ENCODE peak calls at places on chromosomes 16 and 17, in seven cellular contexts. One of them, this sample, is unnamed.

GRCh38 chr17:55693244-55694216 is 29.1 kb downstream of the TMEM100 start:
- DNase-seq in stomach: peak; percentile 29
- DNase-seq in CD8-positive, alpha-beta T cell: no peak
- DNase-seq in PC-9: no peak
- DNase-seq in cardiac muscle cell: no peak
- DNase-seq in psoas muscle: peak; percentile 37
- DNase-seq in upper lobe of right lung: no peak
- DNase-seq in this sample: no peak

GRCh38 chr16:31327675-31328225 is 27.2 kb upstream of the ITGAX start:
- DNase-seq in stomach: no peak
- DNase-seq in CD8-positive, alpha-beta T cell: no peak
- DNase-seq in PC-9: no peak
- DNase-seq in cardiac muscle cell: no peak
- DNase-seq in psoas muscle: no peak
- DNase-seq in upper lobe of right lung: no peak
- DNase-seq in this sample: no peak

GRCh38 chr16:30092373-30093010 is 768 bp upstream of the TBX6 start:
- DNase-seq in stomach: peak; percentile 70
- DNase-seq in CD8-positive, alpha-beta T cell: peak; percentile 57
- DNase-seq in PC-9: peak; percentile 53
- DNase-seq in cardiac muscle cell: peak; percentile 69
- DNase-seq in psoas muscle: peak; percentile 83
- DNase-seq in upper lobe of right lung: peak; percentile 92
- DNase-seq in this sample: peak; percentile 65

GRCh38 chr17:45438931-45439610 is 6.4 kb upstream of the ARHGAP27 start:
- DNase-seq in stomach: no peak
- DNase-seq in CD8-positive, alpha-beta T cell: no peak
- DNase-seq in PC-9: no peak
- DNase-seq in cardiac muscle cell: no peak
- DNase-seq in psoas muscle: no peak
- DNase-seq in upper lobe of right lung: peak; percentile 62
- DNase-seq in this sample: no peak

GRCh38 chr17:41784207-41784744 is 2.2 kb downstream of the JUP start:
- DNase-seq in stomach: peak; percentile 66
- DNase-seq in CD8-positive, alpha-beta T cell: no peak
- DNase-seq in PC-9: peak; percentile 74
- DNase-seq in cardiac muscle cell: peak; percentile 64
- DNase-seq in psoas muscle: no peak
- DNase-seq in upper lobe of right lung: no peak
- DNase-seq in this sample: no peak

GRCh38 chr17:68909066-68909465 is 46.1 kb downstream of the ABCA8 start:
- DNase-seq in stomach: no peak
- DNase-seq in CD8-positive, alpha-beta T cell: no peak
- DNase-seq in PC-9: peak; percentile 39
- DNase-seq in cardiac muscle cell: no peak
- DNase-seq in psoas muscle: peak; percentile 14
- DNase-seq in upper lobe of right lung: no peak
- DNase-seq in this sample: peak; percentile 69

GRCh38 chr17:27455914-27456680 is at the start of gene KSR1:
- DNase-seq in stomach: peak; percentile 89
- DNase-seq in CD8-positive, alpha-beta T cell: peak; percentile 78
- DNase-seq in PC-9: peak; percentile 53
- DNase-seq in cardiac muscle cell: peak; percentile 95
- DNase-seq in psoas muscle: peak; percentile 85
- DNase-seq in upper lobe of right lung: peak; percentile 94
- DNase-seq in this sample: peak; percentile 73

GRCh38 chr16:57239089-57239488 is 6.0 kb upstream of the ARL2BP start:
- DNase-seq in stomach: no peak
- DNase-seq in CD8-positive, alpha-beta T cell: no peak
- DNase-seq in PC-9: no peak
- DNase-seq in cardiac muscle cell: no peak
- DNase-seq in psoas muscle: no peak
- DNase-seq in upper lobe of right lung: no peak
- DNase-seq in this sample: no peak

GRCh38 chr16:70480127-70481105 is 26.0 kb downstream of the FCSK start:
- DNase-seq in stomach: no peak
- DNase-seq in CD8-positive, alpha-beta T cell: no peak
- DNase-seq in PC-9: no peak
- DNase-seq in cardiac muscle cell: no peak
- DNase-seq in psoas muscle: no peak
- DNase-seq in upper lobe of right lung: no peak
- DNase-seq in this sample: no peak

GRCh38 chr17:48642843-48643696 is 16.9 kb upstream of the HOXB9 start:
- DNase-seq in stomach: no peak
- DNase-seq in CD8-positive, alpha-beta T cell: no peak
- DNase-seq in PC-9: no peak
- DNase-seq in cardiac muscle cell: no peak
- DNase-seq in psoas muscle: no peak
- DNase-seq in upper lobe of right lung: no peak
- DNase-seq in this sample: no peak
- H3K36me3 ChIP-seq in stomach: no peaks in the 10 kb centered on the region
- H3K36me3 ChIP-seq in CD8-positive, alpha-beta T cell: no peaks in the 10 kb centered on the region
- H3K36me3 ChIP-seq in PC-9: no peaks in the 10 kb centered on the region
- H3K36me3 ChIP-seq in cardiac muscle cell: no peaks in the 10 kb centered on the region
- H3K36me3 ChIP-seq in psoas muscle: no peaks in the 10 kb centered on the region
- H3K36me3 ChIP-seq in upper lobe of right lung: no peaks in the 10 kb centered on the region
- H3K36me3 ChIP-seq in this sample: no peaks in the 10 kb centered on the region

GRCh38 chr17:49722066-49722465 is 14.3 kb upstream of the SLC35B1 start:
- DNase-seq in stomach: no peak
- DNase-seq in CD8-positive, alpha-beta T cell: no peak
- DNase-seq in PC-9: no peak
- DNase-seq in cardiac muscle cell: no peak
- DNase-seq in psoas muscle: no peak
- DNase-seq in upper lobe of right lung: no peak
- DNase-seq in this sample: no peak

GRCh38 chr17:49727353-49727752 is 19.6 kb upstream of the SLC35B1 start:
- DNase-seq in stomach: no peak
- DNase-seq in CD8-positive, alpha-beta T cell: no peak
- DNase-seq in PC-9: no peak
- DNase-seq in cardiac muscle cell: no peak
- DNase-seq in psoas muscle: no peak
- DNase-seq in upper lobe of right lung: no peak
- DNase-seq in this sample: no peak

GRCh38 chr17:49725453-49725852 is 17.7 kb upstream of the SLC35B1 start:
- DNase-seq in stomach: no peak
- DNase-seq in CD8-positive, alpha-beta T cell: no peak
- DNase-seq in PC-9: no peak
- DNase-seq in cardiac muscle cell: no peak
- DNase-seq in psoas muscle: no peak
- DNase-seq in upper lobe of right lung: no peak
- DNase-seq in this sample: no peak

GRCh38 chr17:49728425-49728824 is 20.7 kb upstream of the SLC35B1 start:
- DNase-seq in stomach: no peak
- DNase-seq in CD8-positive, alpha-beta T cell: no peak
- DNase-seq in PC-9: no peak
- DNase-seq in cardiac muscle cell: no peak
- DNase-seq in psoas muscle: no peak
- DNase-seq in upper lobe of right lung: no peak
- DNase-seq in this sample: no peak

DNA sequence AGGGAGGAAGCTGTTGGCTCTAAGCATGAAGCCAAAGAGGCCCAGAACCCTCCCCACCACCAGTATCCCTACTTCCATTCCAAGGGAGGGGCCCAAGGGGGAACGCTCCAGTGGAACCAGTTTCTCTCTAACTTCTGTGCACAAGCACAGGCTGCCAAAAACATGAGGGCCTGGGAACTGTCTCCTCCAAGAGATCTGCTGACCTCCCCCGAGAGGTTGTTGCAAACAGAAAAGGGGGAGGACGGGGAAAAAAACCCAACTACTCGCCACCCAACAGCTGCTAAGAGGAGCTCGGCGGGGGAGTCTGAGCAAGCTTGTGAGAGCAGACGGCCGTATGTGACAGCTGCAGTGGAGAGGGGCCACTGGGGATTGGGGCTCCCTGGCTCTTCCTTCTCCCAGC is 15.7 kb upstream of the SLC35B1 start:
- DNase-seq in stomach: no peak
- DNase-seq in CD8-positive, alpha-beta T cell: no peak
- DNase-seq in PC-9: no peak
- DNase-seq in cardiac muscle cell: peak; percentile 19
- DNase-seq in psoas muscle: peak; percentile 54
- DNase-seq in upper lobe of right lung: no peak
- DNase-seq in this sample: no peak
- H3K36me3 ChIP-seq in stomach: peaks cover 16% of the 10 kb centered on the region
- H3K36me3 ChIP-seq in CD8-positive, alpha-beta T cell: peaks cover 45% of the 10 kb centered on the region
- H3K36me3 ChIP-seq in PC-9: no peaks in the 10 kb centered on the region
- H3K36me3 ChIP-seq in cardiac muscle cell: peaks cover 15% of the 10 kb centered on the region
- H3K36me3 ChIP-seq in psoas muscle: no peaks in the 10 kb centered on the region
- H3K36me3 ChIP-seq in upper lobe of right lung: peaks cover 37% of the 10 kb centered on the region
- H3K36me3 ChIP-seq in this sample: no peaks in the 10 kb centered on the region

DNA sequence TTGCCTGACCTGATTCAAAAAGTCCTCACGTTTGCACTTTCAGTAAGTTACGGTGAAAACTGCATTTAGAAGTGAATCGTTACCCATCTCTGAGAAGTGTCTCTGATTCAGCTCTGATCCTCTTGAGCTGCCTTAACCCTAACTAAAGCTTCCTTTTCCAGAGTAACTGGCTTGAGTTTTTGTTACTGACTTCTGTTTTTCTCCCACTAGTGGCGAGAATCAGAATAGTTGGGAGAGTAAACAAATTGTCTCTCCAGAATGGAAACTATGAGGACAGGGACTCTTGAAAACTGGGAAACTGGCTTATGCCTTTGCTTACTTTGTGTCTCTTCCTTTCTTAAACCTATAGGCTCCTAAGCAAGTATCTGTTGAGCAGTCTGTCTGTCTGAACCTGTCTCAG is 31.3 kb upstream of the KPNB1 start:
- DNase-seq in stomach: no peak
- DNase-seq in CD8-positive, alpha-beta T cell: no peak
- DNase-seq in PC-9: no peak
- DNase-seq in cardiac muscle cell: no peak
- DNase-seq in psoas muscle: no peak
- DNase-seq in upper lobe of right lung: no peak
- DNase-seq in this sample: no peak
- H3K36me3 ChIP-seq in stomach: peaks cover 22% of the 10 kb centered on the region
- H3K36me3 ChIP-seq in CD8-positive, alpha-beta T cell: peaks cover 13% of the 10 kb centered on the region
- H3K36me3 ChIP-seq in PC-9: peaks cover 51% of the 10 kb centered on the region
- H3K36me3 ChIP-seq in cardiac muscle cell: peaks cover 63% of the 10 kb centered on the region
- H3K36me3 ChIP-seq in psoas muscle: peaks cover 96% of the 10 kb centered on the region
- H3K36me3 ChIP-seq in upper lobe of right lung: peaks cover 91% of the 10 kb centered on the region
- H3K36me3 ChIP-seq in this sample: peaks cover 67% of the 10 kb centered on the region

GRCh38 chr16:72091217-72091616 is 2.2 kb downstream of the TXNL4B start:
- DNase-seq in stomach: no peak
- DNase-seq in CD8-positive, alpha-beta T cell: no peak
- DNase-seq in PC-9: no peak
- DNase-seq in cardiac muscle cell: no peak
- DNase-seq in psoas muscle: no peak
- DNase-seq in upper lobe of right lung: no peak
- DNase-seq in this sample: no peak
- H3K36me3 ChIP-seq in stomach: peaks cover 20% of the 10 kb centered on the region
- H3K36me3 ChIP-seq in CD8-positive, alpha-beta T cell: peaks cover 25% of the 10 kb centered on the region
- H3K36me3 ChIP-seq in PC-9: peaks cover 28% of the 10 kb centered on the region
- H3K36me3 ChIP-seq in cardiac muscle cell: peaks cover 8% of the 10 kb centered on the region
- H3K36me3 ChIP-seq in psoas muscle: peaks cover 53% of the 10 kb centered on the region
- H3K36me3 ChIP-seq in upper lobe of right lung: peaks cover 45% of the 10 kb centered on the region
- H3K36me3 ChIP-seq in this sample: peaks cover 53% of the 10 kb centered on the region

DNA sequence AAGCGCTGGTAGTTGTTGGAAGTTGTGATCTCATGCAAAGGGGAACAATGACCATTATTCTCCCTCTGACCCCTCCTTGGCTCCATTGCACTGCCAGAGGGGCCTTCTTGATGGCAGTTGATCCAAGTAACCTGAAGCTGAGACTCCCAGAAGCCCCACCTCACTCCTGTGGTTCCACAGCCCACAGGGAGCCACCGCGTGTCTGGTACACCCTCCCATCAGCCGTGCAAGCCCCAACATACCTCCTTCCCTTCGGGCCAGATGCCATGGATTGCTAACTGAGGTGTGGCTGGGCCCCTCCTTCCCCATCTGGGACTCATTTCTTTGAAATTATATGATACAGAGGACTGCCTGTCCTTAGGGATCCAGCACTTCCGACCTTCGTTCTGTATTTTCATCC is 17.8 kb downstream of the SAP30BP start:
- DNase-seq in stomach: peak; percentile 58
- DNase-seq in CD8-positive, alpha-beta T cell: no peak
- DNase-seq in PC-9: peak; percentile 86
- DNase-seq in cardiac muscle cell: no peak
- DNase-seq in psoas muscle: no peak
- DNase-seq in upper lobe of right lung: no peak
- DNase-seq in this sample: no peak
- H3K36me3 ChIP-seq in stomach: no peaks in the 10 kb centered on the region
- H3K36me3 ChIP-seq in CD8-positive, alpha-beta T cell: peaks cover 13% of the 10 kb centered on the region
- H3K36me3 ChIP-seq in PC-9: peaks cover 4% of the 10 kb centered on the region
- H3K36me3 ChIP-seq in cardiac muscle cell: peaks cover 1% of the 10 kb centered on the region
- H3K36me3 ChIP-seq in psoas muscle: peaks cover 5% of the 10 kb centered on the region
- H3K36me3 ChIP-seq in upper lobe of right lung: peaks cover 12% of the 10 kb centered on the region
- H3K36me3 ChIP-seq in this sample: peaks cover 72% of the 10 kb centered on the region

DNA sequence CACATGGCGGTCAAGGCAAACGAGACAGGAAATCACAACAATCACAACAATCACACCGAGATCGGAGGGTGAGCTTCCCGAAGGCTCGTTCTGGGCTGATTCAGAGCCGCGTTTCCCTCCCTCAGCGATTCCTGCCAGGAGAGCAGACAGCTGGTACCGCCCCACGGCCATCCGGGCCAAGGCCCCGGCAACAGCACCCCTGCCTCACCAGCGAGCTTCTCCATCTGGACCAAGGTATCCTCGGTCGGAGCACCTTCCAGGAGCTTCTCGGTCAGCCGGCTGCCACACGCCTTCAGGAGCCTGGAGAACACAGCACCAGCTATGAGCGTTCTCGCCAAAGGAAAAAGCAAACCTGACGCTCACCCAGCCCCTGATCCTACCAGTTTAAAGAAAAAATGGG is 15.2 kb upstream of the PLD6 start:
- DNase-seq in stomach: no peak
- DNase-seq in CD8-positive, alpha-beta T cell: no peak
- DNase-seq in PC-9: no peak
- DNase-seq in cardiac muscle cell: no peak
- DNase-seq in psoas muscle: no peak
- DNase-seq in upper lobe of right lung: no peak
- DNase-seq in this sample: no peak
- H3K36me3 ChIP-seq in stomach: peaks cover 90% of the 10 kb centered on the region
- H3K36me3 ChIP-seq in CD8-positive, alpha-beta T cell: peaks cover 47% of the 10 kb centered on the region
- H3K36me3 ChIP-seq in PC-9: peaks cover 18% of the 10 kb centered on the region
- H3K36me3 ChIP-seq in cardiac muscle cell: peaks cover 39% of the 10 kb centered on the region
- H3K36me3 ChIP-seq in psoas muscle: peaks cover 100% of the 10 kb centered on the region
- H3K36me3 ChIP-seq in upper lobe of right lung: peaks cover 100% of the 10 kb centered on the region
- H3K36me3 ChIP-seq in this sample: peaks cover 88% of the 10 kb centered on the region

DNA sequence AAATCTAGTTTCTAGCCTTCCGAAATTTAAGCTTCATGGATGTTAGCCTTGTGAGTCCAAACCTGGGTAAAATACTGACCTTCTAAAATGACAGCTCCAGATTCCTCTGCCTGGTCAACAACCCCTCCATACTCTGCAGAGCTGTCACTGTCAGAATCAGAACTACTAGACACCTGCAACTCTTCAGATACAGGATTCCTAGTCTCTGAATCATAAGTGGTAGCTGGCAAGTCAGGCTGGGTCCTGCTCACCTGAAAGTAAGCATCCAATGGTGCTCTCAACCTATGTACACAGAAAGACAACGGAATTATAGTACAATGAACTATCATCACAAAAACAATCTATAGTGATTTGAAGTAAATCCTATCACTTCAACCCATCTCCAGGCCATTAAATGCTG is 14.8 kb downstream of the RFWD3 start:
- DNase-seq in stomach: no peak
- DNase-seq in CD8-positive, alpha-beta T cell: no peak
- DNase-seq in PC-9: no peak
- DNase-seq in cardiac muscle cell: no peak
- DNase-seq in psoas muscle: no peak
- DNase-seq in upper lobe of right lung: no peak
- DNase-seq in this sample: no peak
- H3K36me3 ChIP-seq in stomach: peaks cover 21% of the 10 kb centered on the region
- H3K36me3 ChIP-seq in CD8-positive, alpha-beta T cell: peaks cover 21% of the 10 kb centered on the region
- H3K36me3 ChIP-seq in PC-9: peaks cover 28% of the 10 kb centered on the region
- H3K36me3 ChIP-seq in cardiac muscle cell: peaks cover 22% of the 10 kb centered on the region
- H3K36me3 ChIP-seq in psoas muscle: peaks cover 51% of the 10 kb centered on the region
- H3K36me3 ChIP-seq in upper lobe of right lung: peaks cover 52% of the 10 kb centered on the region
- H3K36me3 ChIP-seq in this sample: peaks cover 97% of the 10 kb centered on the region